ENCODE peak calls at places on chromosomes 3 and 15, in seven cellular contexts. V is psoas muscle, P is natural killer cell, M is IMR-90, Y is body of pancreas, H is A549, Q is endothelial cell of umbilical vein. X is an unnamed sample.
A peak's percentile ranks its signal among the peaks of the same experiment; 100 is the strongest.

GRCh38 chr15:93038064-93038705 is 50.8 kb downstream of the RGMA start:
- DNase-seq in Y (no peak), P (no peak), M (no peak), H (no peak), Q (no peak), V (no peak), X (no peak)

GRCh38 chr3:188720636-188721035 is 451.1 kb upstream of the TPRG1 start:
- DNase-seq in P (no peak), M (peak; percentile 44), Y (no peak), V (no peak), H (peak; percentile 75), Q (peak; percentile 24), X (no peak)

GRCh38 chr3:42226470-42227425 is 39.2 kb downstream of the CCK start:
- DNase-seq in Y (no peak), H (no peak), M (no peak), V (no peak), Q (no peak), P (no peak), X (no peak)

GRCh38 chr15:91075761-91076160 is 24.3 kb upstream of the SV2B start:
- DNase-seq in Y (no peak), Q (no peak), M (no peak), P (no peak), H (no peak), V (no peak), X (no peak)

GRCh38 chr3:52892625-52893311 is 4.6 kb downstream of the STIMATE start:
- DNase-seq in M (no peak), Y (no peak), V (no peak), H (no peak), Q (no peak), P (no peak), X (no peak)

GRCh38 chr15:66803182-66803729 is 101.2 kb downstream of the SMAD6 start:
- DNase-seq in Y (peak; percentile 94), M (peak; percentile 98), P (no peak), Q (peak; percentile 98), H (peak; percentile 95), V (peak; percentile 92), X (peak; percentile 88)

GRCh38 chr3:115503386-115503785 is 119.9 kb upstream of the GAP43 start:
- DNase-seq in M (no peak), P (no peak), Y (no peak), Q (no peak), V (no peak), H (no peak), X (no peak)

GRCh38 chr15:50798684-50799083 is 33.2 kb upstream of the SPPL2A start:
- DNase-seq in Y (peak; percentile 30), H (peak; percentile 11), P (no peak), Q (peak; percentile 31), M (peak; percentile 5), V (peak; percentile 23), X (no peak)

GRCh38 chr3:23811117-23811487 is 5.3 kb downstream of the UBE2E1 start:
- DNase-seq in H (no peak), V (no peak), Q (no peak), M (no peak), P (no peak), Y (peak; percentile 32), X (no peak)

GRCh38 chr3:11022115-11022514 is 29.6 kb downstream of the SLC6A1 start:
- DNase-seq in Q (no peak), H (no peak), P (no peak), M (no peak), V (no peak), Y (no peak), X (no peak)

GRCh38 chr3:50294089-50294488 is 1.9 kb upstream of the IFRD2 start:
- DNase-seq in P (no peak), H (no peak), Q (no peak), V (no peak), Y (no peak), M (no peak), X (no peak)

GRCh38 chr3:184008161-184008560 is 9.5 kb downstream of the ABCC5 start:
- DNase-seq in P (no peak), Y (no peak), H (no peak), V (no peak), M (no peak), Q (no peak), X (no peak)

GRCh38 chr3:130488769-130489450 is 28.1 kb upstream of the COL6A6 start:
- DNase-seq in P (no peak), H (no peak), Q (no peak), V (no peak), Y (no peak), M (no peak), X (no peak)

GRCh38 chr3:7520059-7520458 is 659.1 kb downstream of the GRM7 start:
- DNase-seq in P (no peak), M (no peak), Q (no peak), H (no peak), V (no peak), Y (no peak), X (no peak)

GRCh38 chr15:64891546-64891945 is 20.2 kb upstream of the ANKDD1A start:
- DNase-seq in H (no peak), Q (no peak), V (no peak), Y (no peak), M (no peak), P (no peak), X (no peak)

GRCh38 chr15:73716417-73716816 is 32.2 kb downstream of the CD276 start:
- DNase-seq in M (no peak), H (no peak), P (no peak), V (no peak), Y (peak; percentile 66), Q (no peak), X (no peak)

GRCh38 chr15:20361091-20361490 is 180.5 kb downstream of the GOLGA6L6 start:
- DNase-seq in M (no peak), H (no peak), P (no peak), Q (no peak), V (no peak), Y (no peak), X (no peak)

GRCh38 chr15:101635944-101636727 is 16.0 kb downstream of the TM2D3 start:
- DNase-seq in V (no peak), Q (no peak), H (no peak), Y (no peak), P (no peak), M (peak; percentile 60), X (no peak)

GRCh38 chr3:43629254-43629653 is 7.4 kb upstream of the ANO10 start:
- DNase-seq in H (peak; percentile 51), P (no peak), M (peak; percentile 76), Y (no peak), Q (no peak), V (no peak), X (no peak)

GRCh38 chr3:57587946-57588345 is 9.2 kb downstream of the ARF4 start:
- DNase-seq in Y (no peak), Q (no peak), V (no peak), H (no peak), P (no peak), M (no peak), X (no peak)

GRCh38 chr3:57583544-57583943 is 13.6 kb downstream of the ARF4 start:
- DNase-seq in Y (no peak), M (no peak), H (no peak), V (no peak), Q (no peak), P (no peak), X (no peak)

GRCh38 chr3:57577786-57578185 is 19.4 kb downstream of the ARF4 start:
- DNase-seq in M (no peak), H (no peak), P (no peak), V (no peak), Q (no peak), Y (no peak), X (no peak)

GRCh38 chr3:57586778-57587177 is 10.4 kb downstream of the ARF4 start:
- DNase-seq in Y (no peak), V (no peak), Q (no peak), P (no peak), H (no peak), M (no peak), X (no peak)

GRCh38 chr3:57582470-57583168 is 14.5 kb downstream of the ARF4 start:
- DNase-seq in Y (no peak), M (no peak), V (no peak), H (peak; percentile 28), Q (no peak), P (no peak), X (no peak)
- TF ChIP-seq CTCF in Y (peak; percentile 19), M (no peak), V (no peak), H (no peak), Q (no peak), P (peak; percentile 25), X (peak; percentile 40)

GRCh38 chr3:191220908-191221307 is 21.9 kb downstream of the OSTN start:
- DNase-seq in Q (no peak), P (no peak), M (no peak), H (peak; percentile 6), V (no peak), Y (no peak), X (no peak)
- TF ChIP-seq CTCF in Q (no peak), P (no peak), M (no peak), H (no peak), V (no peak), Y (no peak), X (no peak)

GRCh38 chr15:77094397-77095030 is 23.6 kb upstream of the TSPAN3 start:
- DNase-seq in V (no peak), M (no peak), Q (no peak), P (no peak), Y (no peak), H (no peak), X (no peak)
- TF ChIP-seq CTCF in V (no peak), M (no peak), Q (no peak), P (no peak), Y (no peak), H (no peak), X (peak; percentile 46)

DNA sequence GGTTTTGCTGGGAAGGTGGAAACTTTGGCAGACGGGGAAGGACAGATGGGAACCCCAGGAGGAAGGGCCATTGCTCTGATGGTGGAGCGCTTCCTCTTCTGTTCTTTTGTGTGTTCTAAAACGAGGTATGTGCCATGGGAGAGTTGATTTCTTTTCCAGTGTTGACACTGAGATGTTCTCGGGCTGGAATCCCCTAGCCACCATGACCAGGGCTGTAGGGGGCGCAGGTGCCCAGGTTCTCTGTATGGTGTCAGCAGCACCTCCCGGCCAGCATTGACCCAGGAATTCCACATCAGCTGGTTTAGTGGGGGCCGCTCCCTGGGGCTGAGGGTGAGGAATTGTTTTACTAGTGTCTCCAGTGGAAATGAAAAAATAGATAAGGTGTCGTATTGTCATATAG is 34.3 kb upstream of the ACAD9 start:
- DNase-seq in Y (no peak), P (no peak), V (no peak), M (no peak), Q (no peak), H (no peak), X (no peak)
- TF ChIP-seq CTCF in Y (no peak), P (no peak), V (no peak), M (no peak), Q (no peak), H (no peak), X (no peak)

GRCh38 chr3:38843898-38844297 is 27.9 kb upstream of the SCN10A start:
- DNase-seq in P (no peak), H (peak; percentile 46), M (peak; percentile 70), V (no peak), Q (peak; percentile 71), Y (no peak), X (no peak)
- TF ChIP-seq CTCF in P (no peak), H (peak; percentile 53), M (peak; percentile 76), V (peak; percentile 19), Q (peak; percentile 52), Y (peak; percentile 44), X (peak; percentile 65)

DNA sequence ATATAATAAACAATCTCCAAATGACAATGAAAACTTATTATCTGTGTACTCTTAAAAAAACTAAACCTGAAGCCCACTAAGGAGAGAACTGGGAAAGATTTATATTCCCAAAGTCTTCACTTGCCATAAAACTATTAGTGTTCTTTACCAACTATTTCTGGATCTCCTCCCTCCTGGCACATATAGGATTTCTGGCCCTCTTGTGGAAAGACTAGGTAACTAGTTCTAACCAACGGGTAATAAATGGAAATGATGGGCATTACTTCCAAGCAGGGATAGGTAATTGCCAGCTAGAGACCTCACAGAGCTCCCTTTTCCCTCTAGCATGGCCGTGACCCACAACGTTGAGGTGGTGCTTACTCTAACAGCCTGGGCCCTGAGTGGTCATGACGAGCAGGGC is 110.1 kb downstream of the DNAH12 start:
- DNase-seq in P (no peak), M (peak; percentile 28), H (peak; percentile 47), Y (no peak), Q (peak; percentile 57), V (no peak), X (no peak)
- TF ChIP-seq CTCF in P (no peak), M (peak; percentile 42), H (peak; percentile 39), Y (peak; percentile 48), Q (peak; percentile 24), V (peak; percentile 53), X (peak; percentile 75)

X was measured in type B pancreatic cell.